ENCODE peak calls at places on chromosomes 12 and 14, in nine cellular contexts. One of them, this sample, is unnamed.
A peak's percentile ranks its signal among the peaks of the same experiment; 100 is the strongest.

GRCh38 chr12:89621511-89621910 is 87.1 kb downstream of the ATP2B1 start:
- DNase-seq in ovary: no peak
- DNase-seq in cortex of kidney: no peak
- DNase-seq in Jurkat, Clone E6-1: no peak
- DNase-seq in chondrocyte: no peak
- DNase-seq in CD8-positive, alpha-beta T cell: no peak
- DNase-seq in ACHN: no peak
- DNase-seq in osteocyte: no peak
- DNase-seq in WTC11: no peak
- DNase-seq in this sample: no peak

GRCh38 chr14:37580146-37580545 is 14.9 kb downstream of the FOXA1 start:
- DNase-seq in ovary: no peak
- DNase-seq in cortex of kidney: no peak
- DNase-seq in Jurkat, Clone E6-1: no peak
- DNase-seq in chondrocyte: no peak
- DNase-seq in CD8-positive, alpha-beta T cell: no peak
- DNase-seq in ACHN: peak; percentile 1
- DNase-seq in osteocyte: no peak
- DNase-seq in WTC11: no peak
- DNase-seq in this sample: no peak

GRCh38 chr14:64682173-64682710 is 22.0 kb upstream of the PLEKHG3 start:
- DNase-seq in ovary: peak; percentile 88
- DNase-seq in cortex of kidney: no peak
- DNase-seq in Jurkat, Clone E6-1: no peak
- DNase-seq in chondrocyte: no peak
- DNase-seq in CD8-positive, alpha-beta T cell: no peak
- DNase-seq in ACHN: no peak
- DNase-seq in osteocyte: peak; percentile 89
- DNase-seq in WTC11: peak; percentile 40
- DNase-seq in this sample: no peak

GRCh38 chr14:101590616-101591015 is 29.3 kb downstream of the DIO3 start:
- DNase-seq in ovary: no peak
- DNase-seq in cortex of kidney: no peak
- DNase-seq in Jurkat, Clone E6-1: no peak
- DNase-seq in chondrocyte: peak; percentile 55
- DNase-seq in CD8-positive, alpha-beta T cell: no peak
- DNase-seq in ACHN: no peak
- DNase-seq in osteocyte: no peak
- DNase-seq in WTC11: no peak
- DNase-seq in this sample: peak; percentile 36

GRCh38 chr12:122811777-122812176 is 23.5 kb upstream of the HIP1R start:
- DNase-seq in ovary: no peak
- DNase-seq in cortex of kidney: no peak
- DNase-seq in Jurkat, Clone E6-1: no peak
- DNase-seq in chondrocyte: no peak
- DNase-seq in CD8-positive, alpha-beta T cell: no peak
- DNase-seq in ACHN: no peak
- DNase-seq in osteocyte: no peak
- DNase-seq in WTC11: no peak
- DNase-seq in this sample: no peak

GRCh38 chr12:121576851-121577391 is 3.9 kb downstream of the KDM2B start:
- DNase-seq in ovary: peak; percentile 54
- DNase-seq in cortex of kidney: no peak
- DNase-seq in Jurkat, Clone E6-1: no peak
- DNase-seq in chondrocyte: no peak
- DNase-seq in CD8-positive, alpha-beta T cell: no peak
- DNase-seq in ACHN: peak; percentile 75
- DNase-seq in osteocyte: no peak
- DNase-seq in WTC11: peak; percentile 70
- DNase-seq in this sample: peak; percentile 92

GRCh38 chr12:52433501-52434095 is 573 bp downstream of the KRT75 start:
- DNase-seq in ovary: no peak
- DNase-seq in cortex of kidney: no peak
- DNase-seq in Jurkat, Clone E6-1: no peak
- DNase-seq in chondrocyte: no peak
- DNase-seq in CD8-positive, alpha-beta T cell: no peak
- DNase-seq in ACHN: no peak
- DNase-seq in osteocyte: no peak
- DNase-seq in WTC11: no peak
- DNase-seq in this sample: peak; percentile 43

GRCh38 chr14:100778951-100779690 is 46.8 kb upstream of the MEG3 start:
- DNase-seq in ovary: peak; percentile 13
- DNase-seq in cortex of kidney: no peak
- DNase-seq in Jurkat, Clone E6-1: no peak
- DNase-seq in chondrocyte: peak; percentile 62
- DNase-seq in CD8-positive, alpha-beta T cell: no peak
- DNase-seq in ACHN: no peak
- DNase-seq in osteocyte: peak; percentile 70
- DNase-seq in WTC11: no peak
- DNase-seq in this sample: peak; percentile 37

GRCh38 chr14:89288114-89288513 is 128.9 kb downstream of the FOXN3 start:
- DNase-seq in ovary: no peak
- DNase-seq in cortex of kidney: no peak
- DNase-seq in Jurkat, Clone E6-1: no peak
- DNase-seq in chondrocyte: no peak
- DNase-seq in CD8-positive, alpha-beta T cell: no peak
- DNase-seq in ACHN: no peak
- DNase-seq in osteocyte: no peak
- DNase-seq in WTC11: no peak
- DNase-seq in this sample: no peak

GRCh38 chr12:79534029-79534867 is 156.5 kb downstream of the PAWR start:
- DNase-seq in ovary: no peak
- DNase-seq in cortex of kidney: no peak
- DNase-seq in Jurkat, Clone E6-1: no peak
- DNase-seq in chondrocyte: no peak
- DNase-seq in CD8-positive, alpha-beta T cell: no peak
- DNase-seq in ACHN: no peak
- DNase-seq in osteocyte: no peak
- DNase-seq in WTC11: no peak
- DNase-seq in this sample: no peak

GRCh38 chr12:124395284-124395752 is 100.4 kb downstream of the RFLNA start:
- DNase-seq in ovary: no peak
- DNase-seq in cortex of kidney: no peak
- DNase-seq in Jurkat, Clone E6-1: no peak
- DNase-seq in chondrocyte: no peak
- DNase-seq in CD8-positive, alpha-beta T cell: no peak
- DNase-seq in ACHN: no peak
- DNase-seq in osteocyte: no peak
- DNase-seq in WTC11: no peak
- DNase-seq in this sample: no peak

GRCh38 chr12:106147956-106148355 is 9.2 kb upstream of the NUAK1 start:
- DNase-seq in ovary: no peak
- DNase-seq in cortex of kidney: no peak
- DNase-seq in Jurkat, Clone E6-1: no peak
- DNase-seq in chondrocyte: no peak
- DNase-seq in CD8-positive, alpha-beta T cell: no peak
- DNase-seq in ACHN: no peak
- DNase-seq in osteocyte: no peak
- DNase-seq in WTC11: no peak
- DNase-seq in this sample: no peak

This sample was measured in ecto neural progenitor cell.